ENCODE peak calls at places on chromosomes 2 and 18, in six cellular contexts. L, B, G, F, T and K are unnamed samples.

GRCh38 chr18:9653390-9653789 is 39.0 kb upstream of the PPP4R1 start:
- DNase-seq in L (peak; percentile 89), B (no peak), G (peak; percentile 29), F (no peak), T (no peak), K (peak; percentile 43)

GRCh38 chr2:92074549-92074898 is 2796.7 kb upstream of the TEKT4 start:
- DNase-seq in L (peak; percentile 38), B (no peak), G (no peak), F (peak; percentile 45), T (no peak), K (no peak)

GRCh38 chr2:135662088-135662487 is 79.6 kb upstream of the UBXN4 start:
- DNase-seq in L (no peak), B (no peak), G (peak; percentile 19), F (no peak), T (no peak), K (no peak)

GRCh38 chr2:100902833-100903405 is 83.0 kb downstream of the NPAS2 start:
- DNase-seq in L (no peak), B (peak; percentile 87), G (peak; percentile 98), F (no peak), T (no peak), K (no peak)

GRCh38 chr2:238164906-238165287 is 6.1 kb downstream of the ERFE start:
- DNase-seq in L (no peak), B (peak; percentile 28), G (no peak), F (peak; percentile 40), T (no peak), K (no peak)

GRCh38 chr2:96839288-96839874 is 4.4 kb downstream of the ANKRD23 start:
- DNase-seq in L (peak; percentile 62), B (no peak), G (no peak), F (peak; percentile 88), T (peak; percentile 85), K (no peak)

GRCh38 chr2:135202751-135203150 is 150.7 kb downstream of the RAB3GAP1 start:
- DNase-seq in L (no peak), B (no peak), G (no peak), F (no peak), T (no peak), K (no peak)

GRCh38 chr18:42915240-42915791 is 200.2 kb downstream of the RIT2 start:
- DNase-seq in L (no peak), B (no peak), G (no peak), F (no peak), T (no peak), K (no peak)

GRCh38 chr18:58937204-58937603 is 72.5 kb downstream of the ZNF532 start:
- DNase-seq in L (no peak), B (no peak), G (peak; percentile 66), F (no peak), T (no peak), K (no peak)

GRCh38 chr18:25019946-25020345 is 332.0 kb downstream of the ZNF521 start:
- DNase-seq in L (no peak), B (no peak), G (no peak), F (no peak), T (no peak), K (no peak)

GRCh38 chr18:50099725-50100414 is 95.1 kb downstream of the MYO5B start:
- DNase-seq in L (no peak), B (no peak), G (peak; percentile 58), F (no peak), T (no peak), K (no peak)

GRCh38 chr18:9796933-9797549 is 88.7 kb upstream of the TXNDC2 start:
- DNase-seq in L (no peak), B (no peak), G (peak; percentile 68), F (no peak), T (no peak), K (no peak)

GRCh38 chr2:239724851-239725550 is 300.1 kb downstream of the NDUFA10 start:
- DNase-seq in L (peak; percentile 57), B (peak; percentile 23), G (no peak), F (peak; percentile 40), T (peak; percentile 1), K (no peak)

GRCh38 chr2:189285962-189286648 is 106.5 kb upstream of the COL5A2 start:
- DNase-seq in L (no peak), B (no peak), G (peak; percentile 94), F (no peak), T (no peak), K (no peak)

GRCh38 chr2:70357076-70358071 is 55.5 kb upstream of the FAM136A start:
- DNase-seq in L (no peak), B (no peak), G (peak; percentile 82), F (no peak), T (no peak), K (no peak)

GRCh38 chr18:61531182-61531581 is 198.0 kb downstream of the CDH20 start:
- DNase-seq in L (no peak), B (no peak), G (no peak), F (no peak), T (no peak), K (no peak)

GRCh38 chr18:31819106-31819924 is 58.6 kb upstream of the SLC25A52 start:
- DNase-seq in L (no peak), B (no peak), G (peak; percentile 69), F (no peak), T (no peak), K (no peak)

GRCh38 chr2:145421841-145422240 is 901.9 kb upstream of the ZEB2 start:
- DNase-seq in L (no peak), B (no peak), G (peak; percentile 64), F (no peak), T (no peak), K (no peak)

GRCh38 chr18:79950440-79951341 is 762 bp downstream of the SLC66A2 start:
- DNase-seq in L (peak; percentile 71), B (no peak), G (peak; percentile 73), F (peak; percentile 85), T (peak; percentile 59), K (no peak)

GRCh38 chr2:127220102-127220806 is at the start of gene CYP27C1:
- DNase-seq in L (no peak), B (no peak), G (peak; percentile 56), F (no peak), T (no peak), K (no peak)

GRCh38 chr2:37625156-37625555 is 46.3 kb downstream of the CDC42EP3 start:
- DNase-seq in L (no peak), B (no peak), G (peak; percentile 92), F (no peak), T (no peak), K (no peak)

GRCh38 chr2:20675701-20676352 is 8.9 kb downstream of the GDF7 start:
- DNase-seq in L (no peak), B (no peak), G (peak; percentile 47), F (no peak), T (peak; percentile 72), K (no peak)

GRCh38 chr18:31436825-31437224 is 10.7 kb upstream of the DSG3 start:
- DNase-seq in L (no peak), B (no peak), G (no peak), F (no peak), T (no peak), K (no peak)

GRCh38 chr2:218216674-218217365 is at the start of gene ARPC2:
- DNase-seq in L (peak; percentile 95), B (peak; percentile 91), G (peak; percentile 99), F (peak; percentile 98), T (peak; percentile 96), K (peak; percentile 75)

GRCh38 chr18:8253943-8254342 is 355.3 kb upstream of the RAB12 start:
- DNase-seq in L (no peak), B (no peak), G (no peak), F (no peak), T (no peak), K (no peak)

GRCh38 chr2:207223051-207223450 is 57.3 kb upstream of the KLF7 start:
- DNase-seq in L (no peak), B (no peak), G (peak; percentile 79), F (no peak), T (no peak), K (no peak)

GRCh38 chr18:9147440-9148238 is 11.1 kb downstream of the ANKRD12 start:
- DNase-seq in L (no peak), B (no peak), G (peak; percentile 87), F (no peak), T (peak; percentile 28), K (no peak)

GRCh38 chr2:197992482-197993133 is 188.2 kb downstream of the PLCL1 start:
- DNase-seq in L (no peak), B (no peak), G (no peak), F (no peak), T (no peak), K (no peak)
- H3K27ac ChIP-seq in L (no peak overlapping the region), B (no peak overlapping the region), G (no peak overlapping the region), F (no peak overlapping the region), T (no peak overlapping the region), K (no peak overlapping the region)

GRCh38 chr2:170742000-170742399 is 26.9 kb downstream of the SP5 start:
- DNase-seq in L (no peak), B (no peak), G (no peak), F (no peak), T (no peak), K (no peak)

GRCh38 chr2:170742896-170743529 is 27.2 kb upstream of the ERICH2 start:
- DNase-seq in L (no peak), B (no peak), G (no peak), F (no peak), T (no peak), K (no peak)

GRCh38 chr2:170743530-170744239 is 26.5 kb upstream of the ERICH2 start:
- DNase-seq in L (no peak), B (no peak), G (no peak), F (no peak), T (no peak), K (no peak)

GRCh38 chr2:170745263-170745662 is 24.9 kb upstream of the ERICH2 start:
- DNase-seq in L (no peak), B (no peak), G (no peak), F (no peak), T (no peak), K (no peak)

GRCh38 chr2:170744248-170745002 is 25.8 kb upstream of the ERICH2 start:
- DNase-seq in L (no peak), B (peak; percentile 64), G (no peak), F (peak; percentile 71), T (no peak), K (no peak)
- H3K27ac ChIP-seq in L (no peak overlapping the region), B (peak overlapping the region; percentile 100), G (no peak overlapping the region), F (peak overlapping the region; percentile 58), T (no peak overlapping the region), K (no peak overlapping the region)

GRCh38 chr18:57809190-57809589 is 6.1 kb upstream of the ATP8B1 start:
- DNase-seq in L (no peak), B (no peak), G (no peak), F (no peak), T (no peak), K (no peak)

GRCh38 chr18:57805117-57805516 is 2.0 kb upstream of the ATP8B1 start:
- DNase-seq in L (no peak), B (no peak), G (no peak), F (no peak), T (no peak), K (no peak)

GRCh38 chr18:57807336-57808117 is 4.4 kb upstream of the ATP8B1 start:
- DNase-seq in L (no peak), B (no peak), G (peak; percentile 83), F (no peak), T (no peak), K (no peak)

GRCh38 chr18:57806891-57807280 is 3.8 kb upstream of the ATP8B1 start:
- DNase-seq in L (no peak), B (no peak), G (peak; percentile 94), F (no peak), T (no peak), K (no peak)

GRCh38 chr18:57806201-57806890 is 3.2 kb upstream of the ATP8B1 start:
- DNase-seq in L (no peak), B (no peak), G (no peak), F (no peak), T (no peak), K (no peak)
- H3K27ac ChIP-seq in L (peak overlapping the region; percentile 60), B (peak overlapping the region; percentile 96), G (peak overlapping the region; percentile 84), F (no peak overlapping the region), T (peak overlapping the region; percentile 73), K (peak overlapping the region; percentile 87)

GRCh38 chr18:74425876-74426275 is 31.2 kb downstream of the DIPK1C start:
- DNase-seq in L (no peak), B (no peak), G (no peak), F (no peak), T (no peak), K (no peak)
- H3K27ac ChIP-seq in L (no peak overlapping the region), B (no peak overlapping the region), G (no peak overlapping the region), F (no peak overlapping the region), T (no peak overlapping the region), K (no peak overlapping the region)